ENCODE peak calls at places on chromosomes 6 and 20, in four cellular contexts. One of them, this sample, is unnamed.

GRCh38 chr6:91299544-91300491 is 712.9 kb upstream of the MAP3K7 start:
- DNase-seq in Right ventricle myocardium inferior: no peak
- DNase-seq in NCI-H345: peak; percentile 40
- DNase-seq in LoVo: no peak
- DNase-seq in this sample: no peak

GRCh38 chr20:6769953-6770831 is 2.7 kb downstream of the BMP2 start:
- DNase-seq in Right ventricle myocardium inferior: peak; percentile 72
- DNase-seq in NCI-H345: no peak
- DNase-seq in LoVo: no peak
- DNase-seq in this sample: peak; percentile 71

GRCh38 chr6:42720739-42721138 is 1.7 kb downstream of the PRPH2 start:
- DNase-seq in Right ventricle myocardium inferior: no peak
- DNase-seq in NCI-H345: no peak
- DNase-seq in LoVo: no peak
- DNase-seq in this sample: no peak

GRCh38 chr20:10034717-10035571 is at the start of gene ANKEF1:
- DNase-seq in Right ventricle myocardium inferior: peak; percentile 86
- DNase-seq in NCI-H345: peak; percentile 95
- DNase-seq in LoVo: peak; percentile 90
- DNase-seq in this sample: peak; percentile 92

GRCh38 chr6:56595490-56596122 is 47.1 kb downstream of the DST start:
- DNase-seq in Right ventricle myocardium inferior: no peak
- DNase-seq in NCI-H345: peak; percentile 43
- DNase-seq in LoVo: peak; percentile 36
- DNase-seq in this sample: no peak

GRCh38 chr20:47800619-47801018 is 15.3 kb upstream of the SULF2 start:
- DNase-seq in Right ventricle myocardium inferior: peak; percentile 33
- DNase-seq in NCI-H345: no peak
- DNase-seq in LoVo: peak; percentile 38
- DNase-seq in this sample: no peak

GRCh38 chr6:89610149-89610642 is 28.4 kb downstream of the LYRM2 start:
- DNase-seq in Right ventricle myocardium inferior: peak; percentile 91
- DNase-seq in NCI-H345: peak; percentile 52
- DNase-seq in LoVo: peak; percentile 58
- DNase-seq in this sample: peak; percentile 71

GRCh38 chr20:59179988-59180387 is 16.4 kb downstream of the ZNF831 start:
- DNase-seq in Right ventricle myocardium inferior: no peak
- DNase-seq in NCI-H345: no peak
- DNase-seq in LoVo: no peak
- DNase-seq in this sample: no peak

GRCh38 chr6:139219746-139220145 is 72.1 kb downstream of the TXLNB start:
- DNase-seq in Right ventricle myocardium inferior: no peak
- DNase-seq in NCI-H345: no peak
- DNase-seq in LoVo: no peak
- DNase-seq in this sample: no peak

GRCh38 chr20:3786665-3787639 is at the start of gene CENPB:
- DNase-seq in Right ventricle myocardium inferior: peak; percentile 93
- DNase-seq in NCI-H345: peak; percentile 95
- DNase-seq in LoVo: peak; percentile 92
- DNase-seq in this sample: peak; percentile 99

GRCh38 chr6:17349437-17349836 is 44.0 kb upstream of the CAP2 start:
- DNase-seq in Right ventricle myocardium inferior: no peak
- DNase-seq in NCI-H345: no peak
- DNase-seq in LoVo: peak; percentile 9
- DNase-seq in this sample: no peak